ENCODE peak calls at places on chromosomes 6 and 20, in seven cellular contexts. Y, S, W, J, M, G and D are unnamed samples.
A peak's percentile ranks its signal among the peaks of the same experiment; 100 is the strongest.

GRCh38 chr20:51067792-51068191 is 44.9 kb upstream of the KCNG1 start:
- DNase-seq in M (peak; percentile 15), S (no peak), W (peak; percentile 45), J (no peak), Y (no peak), G (no peak), D (no peak)

GRCh38 chr6:50610562-50610961 is 102.8 kb upstream of the TFAP2D start:
- DNase-seq in M (no peak), G (no peak), J (no peak), W (no peak), S (no peak), Y (no peak), D (no peak)

GRCh38 chr6:165931675-165932074 is 236.0 kb downstream of the TBXT start:
- DNase-seq in G (no peak), J (no peak), Y (no peak), W (no peak), M (no peak), S (no peak), D (no peak)

GRCh38 chr6:88870728-88871330 is 92.6 kb downstream of the RNGTT start:
- DNase-seq in G (no peak), S (peak; percentile 71), J (peak; percentile 13), W (peak; percentile 79), M (peak; percentile 44), Y (no peak), D (no peak)

GRCh38 chr20:18388860-18389259 is 78.0 kb downstream of the DZANK1 start:
- DNase-seq in J (no peak), S (no peak), M (peak; percentile 77), G (no peak), W (peak; percentile 75), Y (no peak), D (no peak)

GRCh38 chr6:71887006-71887743 is 825 bp downstream of the RIMS1 start:
- DNase-seq in G (no peak), J (no peak), M (no peak), S (peak; percentile 37), Y (no peak), W (peak; percentile 0), D (peak; percentile 60)

GRCh38 chr20:37994512-37994911 is 38.7 kb downstream of the TTI1 start:
- DNase-seq in J (no peak), M (peak; percentile 89), Y (no peak), G (peak; percentile 32), S (no peak), W (peak; percentile 65), D (no peak)

GRCh38 chr6:136525586-136526195 is 24.5 kb downstream of the MAP7 start:
- DNase-seq in Y (no peak), G (no peak), S (peak; percentile 30), J (no peak), W (peak; percentile 3), M (peak; percentile 18), D (no peak)

GRCh38 chr6:121809211-121809610 is 373.8 kb downstream of the GJA1 start:
- DNase-seq in S (no peak), Y (no peak), G (no peak), W (peak; percentile 56), M (no peak), J (no peak), D (no peak)

DNA sequence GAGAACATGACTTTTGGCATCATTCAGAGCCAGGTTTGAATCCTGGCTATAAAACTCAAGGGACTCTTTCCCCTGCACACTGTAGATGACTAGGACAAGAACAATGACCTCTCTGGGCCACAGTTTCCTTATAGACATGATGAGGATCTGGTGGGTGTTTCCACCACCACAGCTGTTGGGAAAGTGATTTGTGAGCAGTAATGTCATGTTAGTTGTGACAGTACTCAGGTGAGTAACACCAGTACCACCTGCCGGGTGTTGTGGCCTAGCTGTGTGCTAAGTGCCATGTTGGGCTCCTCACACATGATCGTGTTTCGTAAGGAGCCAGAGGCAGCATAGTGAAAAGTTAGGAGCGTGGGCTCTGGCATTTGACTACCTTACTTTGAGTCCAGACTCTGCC is 24.1 kb downstream of the HM13 start:
- DNase-seq in S (no peak), W (no peak), G (no peak), M (no peak), J (no peak), Y (no peak), D (no peak)
- H3K27ac ChIP-seq in S (no peak overlapping the region), W (no peak overlapping the region), G (no peak overlapping the region), M (no peak overlapping the region), J (no peak overlapping the region), Y (no peak overlapping the region), D (no peak overlapping the region)

GRCh38 chr20:63829943-63830820 is 882 bp downstream of the ZBTB46 start:
- DNase-seq in J (peak; percentile 31), G (no peak), S (peak; percentile 74), Y (no peak), W (no peak), M (no peak), D (peak; percentile 80)

GRCh38 chr20:63830821-63831593 is at the start of gene ZBTB46:
- DNase-seq in Y (no peak), S (peak; percentile 87), G (peak; percentile 73), W (peak; percentile 60), J (peak; percentile 72), M (peak; percentile 49), D (peak; percentile 79)

GRCh38 chr20:63828951-63829350 is 2.1 kb downstream of the ZBTB46 start:
- DNase-seq in W (no peak), S (no peak), J (no peak), M (no peak), Y (no peak), G (no peak), D (no peak)

GRCh38 chr20:63828545-63828944 is 2.5 kb downstream of the ZBTB46 start:
- DNase-seq in M (no peak), J (no peak), Y (no peak), S (no peak), G (no peak), W (no peak), D (no peak)

DNA sequence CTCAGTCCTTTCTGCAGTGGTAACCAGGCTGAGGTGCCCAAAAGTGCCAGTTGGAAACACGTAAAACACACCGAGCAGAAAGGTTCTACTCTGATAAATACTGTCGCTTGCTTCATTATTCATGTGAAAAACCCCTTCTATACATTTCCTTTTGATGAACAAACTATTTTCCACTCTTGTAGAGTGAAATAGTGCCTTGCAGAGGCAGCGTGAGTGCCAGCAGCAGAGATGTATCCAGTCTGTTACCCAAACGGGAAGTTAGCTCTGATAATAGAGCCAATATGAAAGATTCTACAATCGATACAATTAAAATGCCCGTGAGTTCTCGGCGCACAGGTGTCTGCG is 1.5 kb downstream of the ZBTB46 start:
- DNase-seq in J (no peak), W (no peak), S (no peak), G (no peak), M (no peak), Y (no peak), D (no peak)
- H3K4me1 ChIP-seq in J (peaks cover 25% of the 10 kb centered on the region), W (peaks cover 33% of the 10 kb centered on the region), S (peaks cover 21% of the 10 kb centered on the region), G (peaks cover 15% of the 10 kb centered on the region), M (peaks cover 8% of the 10 kb centered on the region), Y (peaks cover 4% of the 10 kb centered on the region), D (peaks cover 9% of the 10 kb centered on the region)

GRCh38 chr6:24997905-24998304 is 62.1 kb upstream of the RIPOR2 start:
- DNase-seq in Y (no peak), M (no peak), J (no peak), G (no peak), W (no peak), S (no peak), D (no peak)

GRCh38 chr6:24994812-24995211 is 59.1 kb upstream of the RIPOR2 start:
- DNase-seq in S (no peak), Y (no peak), W (no peak), G (no peak), M (no peak), J (no peak), D (no peak)

GRCh38 chr6:24997186-24997585 is 61.4 kb upstream of the RIPOR2 start:
- DNase-seq in Y (no peak), S (no peak), M (no peak), W (no peak), G (no peak), J (no peak), D (no peak)

GRCh38 chr6:24996145-24996836 is 60.5 kb upstream of the RIPOR2 start:
- DNase-seq in J (no peak), M (no peak), Y (no peak), G (no peak), S (no peak), W (no peak), D (no peak)

GRCh38 chr6:24995270-24995669 is 59.5 kb upstream of the RIPOR2 start:
- DNase-seq in S (no peak), J (no peak), W (no peak), Y (no peak), G (no peak), M (no peak), D (no peak)
- TF ChIP-seq CTCF in S (no peak), J (no peak), W (no peak), Y (no peak), G (no peak), M (no peak), D (no peak)

GRCh38 chr6:16691328-16691727 is 69.9 kb downstream of the ATXN1 start:
- DNase-seq in Y (no peak), M (no peak), S (no peak), G (no peak), W (no peak), J (no peak), D (no peak)
- H3K27ac ChIP-seq in Y (no peak overlapping the region), M (no peak overlapping the region), S (no peak overlapping the region), G (no peak overlapping the region), W (no peak overlapping the region), J (no peak overlapping the region), D (no peak overlapping the region)

GRCh38 chr20:1944345-1945099 is 49.3 kb downstream of the SIRPA start:
- DNase-seq in M (no peak), G (no peak), J (no peak), S (no peak), W (no peak), Y (no peak), D (no peak)
- H3K4me1 ChIP-seq in M (no peaks in the 10 kb centered on the region), G (peaks cover 55% of the 10 kb centered on the region), J (peaks cover 14% of the 10 kb centered on the region), S (peaks cover 29% of the 10 kb centered on the region), W (peaks cover 82% of the 10 kb centered on the region), Y (no peaks in the 10 kb centered on the region), D (peaks cover 18% of the 10 kb centered on the region)

DNA sequence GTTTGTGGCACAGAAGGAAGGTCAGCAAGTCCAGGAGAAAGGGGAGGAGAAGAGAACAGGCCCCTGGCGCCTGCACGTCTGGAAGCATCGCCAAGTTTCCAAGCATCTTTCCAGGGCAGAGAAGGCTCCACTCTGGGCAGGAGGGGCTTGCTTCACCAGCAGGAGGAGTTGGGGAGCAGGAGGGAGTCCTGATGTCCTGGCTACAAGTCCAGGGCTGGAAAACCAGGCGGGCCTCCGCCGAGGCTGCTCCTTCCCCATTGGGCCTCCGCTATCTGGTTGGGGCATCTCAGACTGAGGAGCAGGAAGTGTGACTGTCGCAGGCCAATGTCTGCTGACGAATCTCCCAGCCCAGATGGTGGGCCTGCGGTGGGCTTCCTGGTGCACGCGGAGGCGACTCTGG is 421.9 kb downstream of the PREX1 start:
- DNase-seq in W (no peak), Y (no peak), S (peak; percentile 39), M (peak; percentile 19), G (no peak), J (no peak), D (no peak)
- TF ChIP-seq CTCF in W (no peak), Y (no peak), S (peak; percentile 32), M (no peak), G (no peak), J (no peak), D (no peak)